ENCODE peak calls at places on chromosome 19, in five cellular contexts. W is ELF-1; Y is KG1; S is stimulated activated CD4-positive, alpha-beta T cell treated with anti-CD3 and anti-CD28 coated beads, Interleukin-15, amount 100 ng/mL, for 1 hour; M is effector memory CD4-positive, alpha-beta T cell. E is an unnamed sample.

GRCh38 chr19:11169896-11170678 is 14.5 kb upstream of the SPC24 start:
- DNase-seq in W (no peak), Y (no peak), S (no peak), M (no peak), E (no peak)

GRCh38 chr19:29530549-29531457 is 5.0 kb downstream of the VSTM2B start:
- DNase-seq in W (no peak), Y (no peak), S (no peak), M (no peak), E (no peak)

GRCh38 chr19:19388568-19389555 is 16.6 kb upstream of the GATAD2A start:
- DNase-seq in W (no peak), Y (no peak), S (no peak), M (no peak), E (no peak)

GRCh38 chr19:17488593-17489391 is 18.5 kb downstream of the SLC27A1 start:
- DNase-seq in W (peak), Y (no peak), S (peak), M (peak), E (peak)

GRCh38 chr19:13718733-13719132 is 45.6 kb upstream of the MRI1 start:
- DNase-seq in W (peak), Y (no peak), S (no peak), M (no peak), E (no peak)

GRCh38 chr19:21052902-21053301 is 29.1 kb upstream of the ZNF714 start:
- DNase-seq in W (no peak), Y (no peak), S (no peak), M (no peak), E (no peak)

GRCh38 chr19:12782424-12783225 is 7.3 kb upstream of the HOOK2 start:
- DNase-seq in W (peak), Y (peak), S (peak), M (peak), E (no peak)

GRCh38 chr19:55175117-55175867 is 4.8 kb downstream of the SYT5 start:
- DNase-seq in W (peak), Y (no peak), S (no peak), M (no peak), E (no peak)

GRCh38 chr19:1254530-1255185 is 6.3 kb downstream of the MIDN start:
- DNase-seq in W (no peak), Y (no peak), S (no peak), M (no peak), E (no peak)

GRCh38 chr19:56111601-56112312 is 9.3 kb downstream of the ZNF787 start:
- DNase-seq in W (no peak), Y (no peak), S (no peak), M (no peak), E (no peak)

GRCh38 chr19:778910-779653 is 18.2 kb upstream of the PTBP1 start:
- DNase-seq in W (peak), Y (no peak), S (no peak), M (no peak), E (no peak)

GRCh38 chr19:51016798-51017683 is 2.5 kb downstream of the KLK10 start:
- DNase-seq in W (peak), Y (peak), S (peak), M (no peak), E (peak)

GRCh38 chr19:11457115-11457514 is 21.7 kb downstream of the PRKCSH start:
- DNase-seq in W (peak), Y (no peak), S (no peak), M (no peak), E (no peak)

GRCh38 chr19:29836409-29836825 is 24.6 kb downstream of the CCNE1 start:
- DNase-seq in W (no peak), Y (no peak), S (no peak), M (no peak), E (no peak)

GRCh38 chr19:31039151-31039550 is 310.1 kb downstream of the TSHZ3 start:
- DNase-seq in W (no peak), Y (no peak), S (no peak), M (no peak), E (no peak)

GRCh38 chr19:43723588-43723987 is 7.7 kb downstream of the IRGC start:
- DNase-seq in W (no peak), Y (no peak), S (no peak), M (no peak), E (no peak)

GRCh38 chr19:16076958-16077611 is 790 bp downstream of the TPM4 start:
- DNase-seq in W (peak), Y (no peak), S (no peak), M (no peak), E (no peak)

GRCh38 chr19:45780448-45781281 is 1.6 kb downstream of the DMPK start:
- DNase-seq in W (peak), Y (no peak), S (no peak), M (no peak), E (no peak)

GRCh38 chr19:29491491-29491890 is 34.3 kb upstream of the VSTM2B start:
- DNase-seq in W (no peak), Y (no peak), S (no peak), M (no peak), E (no peak)

GRCh38 chr19:29550896-29551295 is 25.1 kb downstream of the VSTM2B start:
- DNase-seq in W (no peak), Y (no peak), S (no peak), M (no peak), E (no peak)

GRCh38 chr19:16877581-16877980 is 11.2 kb upstream of the F2RL3 start:
- DNase-seq in W (no peak), Y (no peak), S (no peak), M (no peak), E (no peak)

GRCh38 chr19:40282209-40282580 is 3.0 kb downstream of the AKT2 start:
- DNase-seq in W (no peak), Y (no peak), S (no peak), M (no peak), E (no peak)

GRCh38 chr19:1154731-1155351 is 19.2 kb downstream of the SBNO2 start:
- DNase-seq in W (no peak), Y (no peak), S (no peak), M (no peak), E (no peak)

GRCh38 chr19:58042709-58043340 is 9.0 kb downstream of the ZSCAN1 start:
- DNase-seq in W (no peak), Y (no peak), S (no peak), M (no peak), E (no peak)

GRCh38 chr19:47598407-47599349 is 10.3 kb upstream of the BICRA start:
- DNase-seq in W (peak), Y (no peak), S (no peak), M (no peak), E (no peak)

GRCh38 chr19:31128291-31128690 is 220.9 kb downstream of the TSHZ3 start:
- DNase-seq in W (no peak), Y (no peak), S (no peak), M (no peak), E (no peak)

GRCh38 chr19:12580180-12580694 is 29.0 kb upstream of the ZNF564 start:
- DNase-seq in W (no peak), Y (no peak), S (no peak), M (no peak), E (no peak)

GRCh38 chr19:12720851-12721655 is 2.7 kb downstream of the TNPO2 start:
- DNase-seq in W (peak), Y (no peak), S (no peak), M (no peak), E (no peak)

GRCh38 chr19:18109731-18110671 is 12.4 kb downstream of the MAST3 start:
- DNase-seq in W (no peak), Y (no peak), S (peak), M (no peak), E (no peak)

GRCh38 chr19:50359432-50359818 is 6.0 kb downstream of the NAPSA start:
- DNase-seq in W (no peak), Y (no peak), S (no peak), M (no peak), E (no peak)

E was measured in progenitor cell of endocrine pancreas.